ENCODE peak calls at places on chromosomes 13 and 19, in five cellular contexts. S, G, E, V and U are unnamed samples.

GRCh38 chr19:32878988-32879387 is 9.4 kb upstream of the SLC7A9 start:
- DNase-seq in V (no peak), S (no peak), E (no peak), G (no peak), U (no peak)

GRCh38 chr13:62473190-62473943 is 1057.7 kb upstream of the PCDH20 start:
- DNase-seq in E (no peak), V (no peak), G (no peak), S (no peak), U (no peak)

GRCh38 chr13:77000475-77000874 is 8.6 kb downstream of the CLN5 start:
- DNase-seq in G (no peak), S (no peak), E (no peak), V (no peak), U (no peak)

GRCh38 chr19:5145521-5146511 is 176.9 kb downstream of the KDM4B start:
- DNase-seq in S (peak), G (no peak), E (peak), V (peak), U (no peak)

GRCh38 chr13:33169273-33169980 is 116.1 kb downstream of the STARD13 start:
- DNase-seq in E (no peak), G (no peak), V (no peak), S (no peak), U (no peak)

GRCh38 chr19:3692141-3693029 is 7.9 kb downstream of the PIP5K1C start:
- DNase-seq in S (no peak), E (no peak), G (no peak), V (no peak), U (peak)

GRCh38 chr13:113559061-113559460 is 25.5 kb upstream of the TFDP1 start:
- DNase-seq in V (no peak), E (no peak), G (no peak), S (no peak), U (no peak)

GRCh38 chr19:57648336-57649003 is 15.5 kb downstream of the ZNF211 start:
- DNase-seq in E (no peak), S (no peak), G (no peak), V (no peak), U (no peak)

GRCh38 chr13:83215627-83216026 is 666.6 kb downstream of the SLITRK1 start:
- DNase-seq in G (no peak), S (no peak), E (no peak), V (no peak), U (no peak)

GRCh38 chr19:56170261-56170660 is 5.5 kb upstream of the GALP start:
- DNase-seq in S (no peak), E (no peak), V (peak), G (no peak), U (no peak)

GRCh38 chr19:29504454-29504853 is 21.3 kb upstream of the VSTM2B start:
- DNase-seq in S (peak), V (no peak), E (peak), G (no peak), U (no peak)

GRCh38 chr13:22926176-22927007 is 254.4 kb upstream of the SGCG start:
- DNase-seq in E (no peak), G (no peak), S (no peak), V (no peak), U (no peak)

GRCh38 chr13:106132216-106132615 is 403.2 kb downstream of the EFNB2 start:
- DNase-seq in E (no peak), G (no peak), V (no peak), S (no peak), U (no peak)

GRCh38 chr13:78161266-78161665 is 242.6 kb upstream of the EDNRB start:
- DNase-seq in E (no peak), S (no peak), V (no peak), G (no peak), U (no peak)

GRCh38 chr19:54665530-54665929 is 2.7 kb downstream of the LILRB4 start:
- DNase-seq in E (no peak), S (no peak), G (no peak), V (no peak), U (no peak)

GRCh38 chr19:35231956-35232746 is 3.6 kb upstream of the FAM187B start:
- DNase-seq in G (no peak), E (no peak), S (no peak), V (no peak), U (no peak)

GRCh38 chr19:18156841-18157464 is 4.0 kb downstream of the PIK3R2 start:
- DNase-seq in G (peak), S (peak), V (peak), E (peak), U (no peak)

GRCh38 chr13:92175330-92175729 is 776.9 kb downstream of the GPC5 start:
- DNase-seq in E (no peak), S (no peak), V (no peak), G (no peak), U (peak)

GRCh38 chr19:11942843-11943108 is 17.9 kb downstream of the ZNF700 start:
- DNase-seq in E (no peak), G (no peak), V (no peak), S (no peak), U (no peak)

GRCh38 chr13:83453723-83454122 is 428.6 kb downstream of the SLITRK1 start:
- DNase-seq in E (peak), V (no peak), G (no peak), S (no peak), U (no peak)

GRCh38 chr13:46116653-46117502 is 12.0 kb upstream of the CPB2 start:
- DNase-seq in G (no peak), V (no peak), E (no peak), S (no peak), U (no peak)

GRCh38 chr19:14028901-14029300 is 953 bp downstream of the RLN3 start:
- DNase-seq in V (no peak), E (no peak), S (no peak), G (no peak), U (no peak)

GRCh38 chr13:50127726-50128291 is 112.6 kb downstream of the KCNRG start:
- DNase-seq in S (no peak), G (no peak), E (no peak), V (no peak), U (peak)

GRCh38 chr19:11446652-11447301 is 11.3 kb downstream of the PRKCSH start:
- DNase-seq in E (peak), V (peak), G (no peak), S (peak), U (peak)

GRCh38 chr13:36673838-36674326 is at the start of gene SERTM1:
- DNase-seq in E (no peak), V (no peak), S (no peak), G (peak), U (peak)

GRCh38 chr13:112958127-112958989 is 10.7 kb upstream of the MCF2L start:
- DNase-seq in V (no peak), S (no peak), G (no peak), E (no peak), U (no peak)

GRCh38 chr13:71879129-71879535 is 12.1 kb upstream of the DACH1 start:
- DNase-seq in S (no peak), G (no peak), E (no peak), V (no peak), U (no peak)

GRCh38 chr19:18967358-18968146 is 26.5 kb upstream of the HOMER3 start:
- DNase-seq in G (no peak), S (peak), E (no peak), V (no peak), U (no peak)

GRCh38 chr13:79549355-79550106 is 68.6 kb downstream of the NDFIP2 start:
- DNase-seq in V (no peak), S (no peak), E (no peak), G (no peak), U (no peak)

GRCh38 chr13:97298816-97299215 is 76.7 kb downstream of the MBNL2 start:
- DNase-seq in S (no peak), G (no peak), V (no peak), E (no peak), U (no peak)

GRCh38 chr13:107360010-107360409 is 792.1 kb upstream of the ARGLU1 start:
- DNase-seq in S (no peak), E (no peak), V (no peak), G (no peak), U (no peak)

GRCh38 chr19:38464421-38465082 is 31.1 kb downstream of the RYR1 start:
- DNase-seq in G (no peak), S (no peak), E (no peak), V (no peak), U (no peak)
- TF ChIP-seq CTCF in G (no peak), S (no peak), E (no peak), V (no peak), U (no peak)

DNA sequence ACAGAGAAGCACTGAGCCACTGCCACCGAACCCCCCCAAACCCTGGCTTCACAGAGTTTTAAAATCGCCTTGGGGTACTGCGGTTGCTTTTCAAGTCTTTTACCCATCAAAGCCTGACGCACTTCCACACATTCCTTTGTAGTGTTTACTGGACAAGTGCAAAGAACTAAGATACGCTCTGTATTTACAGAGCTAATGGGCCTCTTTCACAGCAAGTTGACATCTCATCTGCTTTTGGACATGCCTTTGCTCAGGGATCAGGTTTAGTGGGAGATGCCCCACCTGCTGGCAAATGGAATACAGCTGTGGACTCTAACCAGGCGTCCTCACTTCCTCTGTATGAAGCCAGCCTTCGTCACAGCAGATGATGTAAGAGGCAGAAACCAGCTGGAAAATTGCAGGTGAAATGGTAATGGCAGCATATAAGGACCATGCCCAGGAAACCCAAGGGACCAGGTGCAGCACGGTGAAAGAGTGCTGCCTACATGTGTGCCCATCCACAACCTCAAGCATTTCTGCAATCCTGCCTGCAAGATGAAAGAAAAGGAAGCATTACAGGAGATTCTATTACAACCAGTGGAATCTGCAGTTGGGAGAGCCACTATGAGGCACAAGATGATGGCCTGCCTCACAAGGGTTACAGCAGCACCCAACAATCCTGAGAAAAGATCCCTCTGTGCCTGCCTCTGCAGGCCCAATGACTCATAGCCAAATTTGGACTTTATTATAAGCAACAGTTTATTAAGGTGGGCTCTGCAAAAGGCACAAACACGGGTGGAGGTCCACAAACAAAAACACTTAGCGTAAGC is 34.7 kb downstream of the BRD4 start:
- DNase-seq in S (no peak), E (no peak), V (no peak), G (no peak), U (no peak)
- TF ChIP-seq CTCF in S (no peak), E (no peak), V (no peak), G (peak), U (no peak)

GRCh38 chr19:1354496-1355257 is 29.0 kb upstream of the NDUFS7 start:
- DNase-seq in S (peak), V (peak), E (peak), G (no peak), U (peak)
- TF ChIP-seq CTCF in S (no peak), V (no peak), E (no peak), G (no peak), U (no peak)

DNA sequence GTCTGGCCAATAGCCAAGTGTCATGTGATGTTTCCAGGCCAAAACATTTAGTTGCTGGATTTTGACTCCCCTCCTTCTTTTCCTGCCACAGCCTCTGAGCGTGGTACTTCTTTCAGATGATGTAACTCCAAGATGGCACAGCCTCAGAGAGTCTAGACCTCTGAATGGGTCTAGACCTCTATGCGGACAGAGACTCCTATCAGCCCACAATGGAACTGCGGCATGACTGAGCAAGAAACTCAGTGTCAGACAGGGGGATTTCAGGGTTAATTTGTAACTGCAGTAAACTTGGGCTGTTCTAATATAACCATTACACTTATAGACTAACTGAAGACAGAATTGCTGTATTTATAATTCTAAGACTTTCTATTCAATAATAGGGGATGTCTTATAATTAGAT is 42.6 kb upstream of the ZDHHC20 start:
- DNase-seq in E (no peak), V (no peak), G (no peak), S (no peak), U (no peak)
- TF ChIP-seq CTCF in E (no peak), V (no peak), G (peak), S (no peak), U (peak)

DNA sequence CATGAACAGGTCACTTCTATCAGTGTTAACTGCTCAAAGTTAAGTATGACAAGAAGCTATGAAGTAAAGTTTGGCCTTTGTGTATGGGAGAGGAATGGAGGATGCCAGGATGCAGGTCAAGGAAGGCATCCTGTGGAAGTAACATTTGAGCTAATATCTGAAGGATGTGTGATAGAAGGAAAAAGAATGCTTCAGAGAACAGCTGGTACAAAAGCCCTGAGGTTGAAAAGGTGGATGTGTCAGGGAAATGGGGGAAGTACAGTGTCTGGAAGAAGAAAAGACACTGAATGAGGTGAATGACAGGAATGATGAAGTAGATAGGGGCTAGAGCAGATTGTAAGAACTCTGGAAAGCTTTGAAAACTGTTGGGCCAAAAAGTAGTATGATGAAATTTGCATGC is 67.1 kb downstream of the ZNF91 start:
- DNase-seq in E (no peak), V (no peak), G (no peak), S (no peak), U (no peak)
- TF ChIP-seq CTCF in E (no peak), V (no peak), G (no peak), S (no peak), U (no peak)

GRCh38 chr13:43145556-43145955 is 122.2 kb downstream of the DNAJC15 start:
- DNase-seq in G (no peak), S (no peak), E (no peak), V (no peak), U (no peak)
- TF ChIP-seq CTCF in G (no peak), S (no peak), E (no peak), V (no peak), U (no peak)

GRCh38 chr13:99028890-99029289 is 51.0 kb upstream of the DOCK9 start:
- DNase-seq in S (no peak), V (no peak), E (no peak), G (no peak), U (no peak)
- TF ChIP-seq CTCF in S (no peak), V (no peak), E (no peak), G (peak), U (peak)

GRCh38 chr19:46017874-46018675 is 4.8 kb downstream of the PGLYRP1 start:
- DNase-seq in V (no peak), E (no peak), G (no peak), S (peak), U (no peak)

GRCh38 chr19:46015961-46016425 is 6.9 kb downstream of the PGLYRP1 start:
- DNase-seq in S (peak), G (no peak), E (no peak), V (no peak), U (no peak)

GRCh38 chr19:46016426-46017094 is 6.3 kb downstream of the PGLYRP1 start:
- DNase-seq in S (peak), G (no peak), V (peak), E (peak), U (peak)

GRCh38 chr19:46018729-46019251 is 4.1 kb downstream of the PGLYRP1 start:
- DNase-seq in E (no peak), S (peak), G (no peak), V (no peak), U (no peak)

DNA sequence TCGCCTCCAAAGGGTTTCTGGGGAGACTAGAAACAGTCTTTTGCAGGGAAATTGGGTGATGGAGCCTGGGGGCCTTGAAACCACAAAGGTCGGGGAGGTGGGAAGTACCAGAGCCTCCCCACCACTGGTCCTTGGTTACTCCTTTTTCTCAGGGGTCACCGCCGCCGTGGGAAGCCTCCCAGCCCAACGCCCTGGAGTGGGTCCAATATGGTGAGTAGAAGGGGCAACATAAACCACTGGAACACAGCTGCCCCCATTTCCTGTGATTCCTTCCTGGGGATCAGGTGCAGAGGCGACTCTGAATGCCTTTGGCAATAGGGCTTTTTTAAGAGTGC is 5.8 kb downstream of the PGLYRP1 start:
- DNase-seq in E (no peak), S (no peak), G (no peak), V (no peak), U (no peak)
- TF ChIP-seq CTCF in E (no peak), S (no peak), G (no peak), V (no peak), U (peak)

GRCh38 chr19:6270076-6270745 is 9.6 kb downstream of the MLLT1 start:
- DNase-seq in E (no peak), S (peak), V (peak), G (no peak), U (no peak)

GRCh38 chr19:6264803-6265202 is 15.0 kb downstream of the MLLT1 start:
- DNase-seq in E (no peak), S (no peak), G (no peak), V (no peak), U (no peak)

GRCh38 chr19:6268382-6268771 is 11.4 kb downstream of the MLLT1 start:
- DNase-seq in V (no peak), E (no peak), G (no peak), S (no peak), U (no peak)

GRCh38 chr19:6269101-6269886 is 10.5 kb downstream of the MLLT1 start:
- DNase-seq in S (no peak), E (no peak), G (no peak), V (no peak), U (no peak)

GRCh38 chr19:6267552-6268381 is 12.0 kb downstream of the MLLT1 start:
- DNase-seq in V (no peak), E (no peak), S (no peak), G (no peak), U (no peak)
- TF ChIP-seq CTCF in V (no peak), E (no peak), S (no peak), G (no peak), U (no peak)